ENCODE peak calls at places on chromosomes 13 and 19, in four cellular contexts. U is suprapubic skin, B is K562, D is body of pancreas. S is an unnamed sample.

GRCh38 chr13:44237276-44237767 is 136.3 kb upstream of the SERP2 start:
- DNase-seq in D (peak; percentile 36), U (peak; percentile 80), B (no peak), S (peak; percentile 85)

GRCh38 chr19:16325671-16326400 is 1.2 kb downstream of the KLF2 start:
- DNase-seq in B (no peak), D (peak; percentile 26), U (peak; percentile 83), S (no peak)

GRCh38 chr13:51027644-51028043 is 83.4 kb downstream of the C13orf42 start:
- DNase-seq in U (no peak), D (no peak), B (no peak), S (no peak)

GRCh38 chr19:35328851-35329285 is at the start of gene CD22:
- DNase-seq in D (no peak), U (no peak), B (no peak), S (no peak)

GRCh38 chr13:51148223-51148951 is 37.3 kb upstream of the C13orf42 start:
- DNase-seq in D (no peak), B (no peak), U (no peak), S (no peak)

GRCh38 chr13:61180245-61180644 is 235.4 kb downstream of the PCDH20 start:
- DNase-seq in B (no peak), U (no peak), D (no peak), S (no peak)

GRCh38 chr19:11814707-11815050 is 606 bp downstream of the ZNF440 start:
- DNase-seq in B (no peak), D (peak; percentile 36), U (no peak), S (peak; percentile 50)

GRCh38 chr13:98632971-98633370 is 56.1 kb upstream of the STK24 start:
- DNase-seq in U (no peak), B (no peak), D (no peak), S (no peak)

GRCh38 chr13:49791214-49791752 is 1.2 kb downstream of the KPNA3 start:
- DNase-seq in D (peak; percentile 48), U (no peak), B (no peak), S (no peak)

GRCh38 chr13:109235901-109236300 is 550.5 kb downstream of the IRS2 start:
- DNase-seq in U (no peak), D (no peak), B (no peak), S (no peak)

GRCh38 chr19:11736696-11737095 is 2.0 kb downstream of the ZNF823 start:
- DNase-seq in D (peak; percentile 7), U (peak; percentile 64), B (peak; percentile 76), S (peak; percentile 33)

GRCh38 chr13:22161871-22162270 is 491.0 kb downstream of the FGF9 start:
- DNase-seq in B (no peak), D (no peak), U (no peak), S (no peak)

GRCh38 chr19:30784850-30785459 is 412.8 kb downstream of the ZNF536 start:
- DNase-seq in B (peak; percentile 69), U (no peak), D (peak; percentile 56), S (peak; percentile 77)

GRCh38 chr13:49812806-49813205 is 20.3 kb upstream of the KPNA3 start:
- DNase-seq in U (no peak), B (no peak), D (no peak), S (no peak)

GRCh38 chr19:29528350-29528945 is 2.7 kb downstream of the VSTM2B start:
- DNase-seq in B (peak; percentile 78), D (peak; percentile 59), U (no peak), S (peak; percentile 37)

GRCh38 chr19:54127688-54128440 is 9.7 kb upstream of the CNOT3 start:
- DNase-seq in U (peak; percentile 58), D (no peak), B (no peak), S (no peak)

GRCh38 chr19:34336781-34337271 is 28.2 kb upstream of the GPI start:
- DNase-seq in U (no peak), B (no peak), D (no peak), S (no peak)

GRCh38 chr19:41945135-41945766 is 13.9 kb downstream of the RABAC1 start:
- DNase-seq in U (no peak), D (peak; percentile 27), B (no peak), S (no peak)

GRCh38 chr13:49218493-49219051 is 1.6 kb upstream of the MLNR start:
- DNase-seq in U (no peak), B (no peak), D (no peak), S (no peak)

GRCh38 chr19:43668406-43669158 is 1.4 kb downstream of the PLAUR start:
- DNase-seq in U (peak; percentile 100), D (peak; percentile 100), B (peak; percentile 98), S (peak; percentile 100)

GRCh38 chr13:46211521-46212351 is at the start of gene LRRC63:
- DNase-seq in B (peak; percentile 81), D (peak; percentile 81), U (peak; percentile 85), S (peak; percentile 81)

GRCh38 chr13:66723606-66724005 is 506.5 kb downstream of the PCDH9 start:
- DNase-seq in D (no peak), U (no peak), B (no peak), S (no peak)

GRCh38 chr19:45323671-45324081 is 1.0 kb upstream of the CKM start:
- DNase-seq in B (no peak), D (no peak), U (no peak), S (no peak)

GRCh38 chr19:39996218-39996810 is 546 bp upstream of the ZNF546 start:
- DNase-seq in U (no peak), B (peak; percentile 35), D (peak; percentile 15), S (peak; percentile 41)

GRCh38 chr13:25699056-25699455 is 327.3 kb downstream of the ATP8A2 start:
- DNase-seq in D (no peak), B (no peak), U (no peak), S (peak; percentile 26)

GRCh38 chr13:27919934-27920676 is at the start of gene PDX1:
- DNase-seq in B (no peak), U (no peak), D (peak; percentile 41), S (no peak)

GRCh38 chr19:493391-494170 is 2.7 kb upstream of the MADCAM1 start:
- DNase-seq in B (no peak), D (no peak), U (no peak), S (no peak)

GRCh38 chr13:111043575-111043982 is 71.5 kb upstream of the ARHGEF7 start:
- DNase-seq in D (no peak), B (peak; percentile 30), U (peak; percentile 85), S (no peak)

DNA sequence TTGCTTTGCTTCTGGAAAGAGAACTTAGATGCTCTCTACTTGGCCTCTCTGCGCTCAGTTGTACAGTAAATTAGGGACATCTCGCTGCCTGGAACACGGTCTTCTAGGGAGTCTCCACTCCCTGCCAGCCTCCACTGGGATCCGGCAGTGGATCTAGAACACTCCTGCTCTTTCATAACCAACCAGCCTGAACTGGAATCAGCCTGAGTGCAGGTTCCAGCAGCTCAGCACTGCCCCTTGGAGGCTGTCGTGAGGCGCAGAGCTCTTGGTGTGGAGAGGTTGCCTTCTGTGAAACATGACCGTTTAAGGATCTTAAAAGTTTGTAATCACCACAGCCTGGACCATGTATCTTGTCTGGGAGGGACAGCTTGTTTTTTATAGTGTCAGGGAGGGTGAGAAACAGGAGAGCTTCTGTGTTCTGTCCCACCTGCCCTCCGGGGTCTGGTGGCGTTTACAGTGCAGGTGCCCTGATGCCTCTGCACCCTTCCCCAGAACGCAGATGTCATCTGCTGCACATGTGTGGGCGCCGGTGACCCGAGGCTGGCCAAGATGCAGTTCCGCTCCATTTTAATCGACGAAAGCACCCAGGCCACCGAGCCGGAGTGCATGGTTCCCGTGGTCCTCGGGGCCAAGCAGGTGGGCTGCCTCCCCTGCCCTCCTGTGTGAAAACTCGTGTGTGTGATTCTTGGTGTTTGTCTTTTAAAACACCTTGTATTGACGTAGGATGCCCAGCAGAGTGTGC is 24.8 kb downstream of the UPF1 start:
- DNase-seq in D (no peak), U (no peak), B (no peak), S (no peak)
- H3K36me3 ChIP-seq in D (peaks cover 55% of the 10 kb centered on the region), U (peaks cover 100% of the 10 kb centered on the region), B (peaks cover 99% of the 10 kb centered on the region), S (peaks cover 100% of the 10 kb centered on the region)

DNA sequence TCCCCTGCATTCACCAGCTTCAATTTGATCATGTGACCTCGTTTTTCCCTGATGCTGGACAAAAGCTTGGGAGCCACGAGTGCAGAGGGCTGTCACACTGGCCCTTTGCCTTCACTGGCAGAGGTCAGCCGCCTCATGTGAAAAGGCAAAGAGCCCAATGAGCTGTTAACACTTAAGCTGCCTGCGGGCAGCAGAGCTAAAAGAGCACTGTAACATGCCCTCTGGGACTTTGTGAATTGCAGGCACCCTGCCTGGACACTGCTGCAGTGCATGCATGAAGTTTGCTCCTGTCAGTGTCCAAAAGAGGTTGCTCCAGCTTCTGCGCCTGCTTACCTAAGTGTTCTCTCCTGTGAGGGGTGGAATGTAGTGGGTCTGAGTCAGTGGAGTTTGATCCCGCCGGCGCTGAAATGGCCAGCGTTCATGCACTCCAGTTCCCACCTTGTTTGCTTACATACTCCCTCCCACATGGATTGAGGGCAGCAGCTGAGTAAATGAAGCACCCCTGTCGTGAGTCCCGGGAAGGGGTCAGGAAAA is 193.7 kb downstream of the RFC3 start:
- DNase-seq in D (peak; percentile 17), B (no peak), U (no peak), S (no peak)
- H3K4me3 ChIP-seq in D (no peak overlapping the region), B (no peak overlapping the region), U (no peak overlapping the region), S (no peak overlapping the region)

DNA sequence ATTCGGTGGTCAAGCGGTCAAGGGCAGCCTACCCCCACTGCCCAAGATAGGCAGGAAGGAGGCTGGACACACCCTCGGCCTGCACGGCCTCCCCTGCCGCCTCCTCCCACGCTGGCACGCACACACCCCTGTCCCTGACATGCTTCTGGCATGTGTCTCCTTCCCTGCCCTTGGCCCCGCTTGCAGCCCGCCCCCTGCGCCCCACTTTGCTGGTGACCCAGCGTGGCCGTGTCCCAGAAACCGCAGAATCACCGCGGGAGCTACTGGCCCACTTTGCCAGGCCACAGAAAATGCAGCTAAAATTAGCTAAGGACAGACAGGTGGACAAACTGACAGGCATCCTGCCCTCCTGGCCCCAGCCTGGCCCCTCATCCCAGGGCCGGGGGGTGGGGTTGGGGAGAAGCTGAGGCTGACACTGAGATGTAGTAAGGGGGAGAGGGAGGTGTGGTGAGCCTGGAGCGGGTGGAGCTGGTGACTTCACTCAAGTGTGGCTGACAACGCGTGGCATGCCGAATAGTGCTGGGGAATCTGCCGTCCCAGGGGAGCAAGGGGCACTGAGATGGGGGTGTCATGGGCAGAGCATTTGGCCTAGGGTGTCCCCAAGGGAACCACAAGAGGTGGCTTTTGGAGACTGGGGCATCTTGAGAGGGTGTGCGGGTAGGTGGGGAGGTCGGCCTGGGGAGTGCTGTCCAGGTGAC is 2.4 kb downstream of the SHANK1 start:
- DNase-seq in U (no peak), B (no peak), D (no peak), S (no peak)
- TF ChIP-seq POLR2A in U (no peak), B (no peak), D (no peak), S (no peak)

GRCh38 chr19:5631511-5632240 is 8.8 kb downstream of the SAFB start:
- DNase-seq in B (no peak), D (no peak), U (no peak), S (no peak)

GRCh38 chr19:5628919-5629481 is 6.1 kb downstream of the SAFB start:
- DNase-seq in D (no peak), B (no peak), U (no peak), S (no peak)

GRCh38 chr19:5627395-5627904 is 4.6 kb downstream of the SAFB start:
- DNase-seq in B (peak; percentile 80), U (no peak), D (peak; percentile 37), S (peak; percentile 78)

GRCh38 chr19:5625641-5626040 is 2.8 kb downstream of the SAFB start:
- DNase-seq in B (no peak), D (no peak), U (no peak), S (no peak)

GRCh38 chr19:5628470-5628869 is 5.6 kb downstream of the SAFB start:
- DNase-seq in D (no peak), B (no peak), U (no peak), S (no peak)
- H3K36me3 ChIP-seq in D (peaks cover 4% of the 10 kb centered on the region), B (peaks cover 87% of the 10 kb centered on the region), U (peaks cover 42% of the 10 kb centered on the region), S (no peaks in the 10 kb centered on the region)

S was measured in adrenal gland.